ENCODE peak calls at places on chromosomes 7 and 10, in eight cellular contexts. H, O, T, G, W, F, D and C are unnamed samples.

GRCh38 chr7:6709808-6710207 is 3.1 kb upstream of the ZNF12 start:
- DNase-seq in H (no peak), O (no peak), T (no peak), G (no peak), W (no peak), F (no peak), D (no peak), C (no peak)

GRCh38 chr10:72808001-72808400 is 85.5 kb upstream of the OIT3 start:
- DNase-seq in H (no peak), O (no peak), T (no peak), G (no peak), W (no peak), F (no peak), D (no peak), C (no peak)

GRCh38 chr10:53479365-53479764 is 706.8 kb upstream of the MBL2 start:
- DNase-seq in H (no peak), O (no peak), T (no peak), G (no peak), W (no peak), F (no peak), D (no peak), C (no peak)

GRCh38 chr7:108178393-108178792 is 48.2 kb upstream of the LAMB4 start:
- DNase-seq in H (no peak), O (no peak), T (no peak), G (no peak), W (no peak), F (no peak), D (no peak), C (no peak)

GRCh38 chr7:36092221-36092771 is 60.8 kb upstream of the EEPD1 start:
- DNase-seq in H (no peak), O (no peak), T (no peak), G (no peak), W (no peak), F (peak), D (no peak), C (no peak)

GRCh38 chr7:30436046-30436445 is 42.5 kb downstream of the NOD1 start:
- DNase-seq in H (no peak), O (no peak), T (peak), G (no peak), W (no peak), F (no peak), D (no peak), C (no peak)

GRCh38 chr7:135512135-135512887 is 2.4 kb upstream of the CNOT4 start:
- DNase-seq in H (no peak), O (no peak), T (no peak), G (no peak), W (peak), F (no peak), D (peak), C (peak)

GRCh38 chr7:96837583-96837982 is 127.9 kb upstream of the SEM1 start:
- DNase-seq in H (no peak), O (no peak), T (no peak), G (no peak), W (no peak), F (no peak), D (no peak), C (no peak)

GRCh38 chr7:25820432-25821040 is 331.5 kb upstream of the NFE2L3 start:
- DNase-seq in H (no peak), O (no peak), T (no peak), G (no peak), W (no peak), F (no peak), D (no peak), C (peak)

GRCh38 chr10:3482200-3482993 is 302.6 kb downstream of the KLF6 start:
- DNase-seq in H (no peak), O (peak), T (no peak), G (no peak), W (peak), F (no peak), D (peak), C (peak)

GRCh38 chr7:29449569-29450260 is 113.9 kb upstream of the PRR15 start:
- DNase-seq in H (no peak), O (no peak), T (no peak), G (no peak), W (no peak), F (no peak), D (no peak), C (no peak)

GRCh38 chr10:131391991-131392390 is 80.5 kb upstream of the TCERG1L start:
- DNase-seq in H (no peak), O (no peak), T (no peak), G (no peak), W (no peak), F (no peak), D (no peak), C (no peak)

GRCh38 chr10:18949391-18949790 is 99.2 kb upstream of the MALRD1 start:
- DNase-seq in H (no peak), O (no peak), T (no peak), G (no peak), W (no peak), F (no peak), D (peak), C (peak)

GRCh38 chr7:69412331-69413146 is 185.7 kb upstream of the AUTS2 start:
- DNase-seq in H (no peak), O (no peak), T (peak), G (peak), W (peak), F (peak), D (no peak), C (no peak)

GRCh38 chr10:112383325-112383724 is 9.4 kb downstream of the ACSL5 start:
- DNase-seq in H (no peak), O (peak), T (no peak), G (no peak), W (peak), F (no peak), D (peak), C (peak)

GRCh38 chr10:80265740-80266512 is 23.5 kb downstream of the MAT1A start:
- DNase-seq in H (no peak), O (peak), T (no peak), G (no peak), W (no peak), F (no peak), D (no peak), C (no peak)

GRCh38 chr10:32379314-32379949 is 32.5 kb upstream of the EPC1 start:
- DNase-seq in H (no peak), O (no peak), T (no peak), G (no peak), W (peak), F (no peak), D (peak), C (peak)

GRCh38 chr10:76779163-76779820 is 858.3 kb downstream of the KCNMA1 start:
- DNase-seq in H (no peak), O (no peak), T (no peak), G (no peak), W (no peak), F (no peak), D (peak), C (peak)

GRCh38 chr7:131950758-131951157 is 394.3 kb upstream of the PODXL start:
- DNase-seq in H (no peak), O (no peak), T (no peak), G (no peak), W (no peak), F (no peak), D (no peak), C (no peak)

GRCh38 chr7:452230-452751 is 67.4 kb downstream of the PDGFA start:
- DNase-seq in H (no peak), O (no peak), T (peak), G (no peak), W (peak), F (peak), D (peak), C (no peak)

GRCh38 chr7:102993532-102994029 is 80.8 kb downstream of the LRRC17 start:
- DNase-seq in H (no peak), O (peak), T (no peak), G (no peak), W (peak), F (no peak), D (peak), C (peak)

GRCh38 chr7:107700570-107700969 is 39.9 kb downstream of the SLC26A4 start:
- DNase-seq in H (no peak), O (no peak), T (no peak), G (no peak), W (no peak), F (no peak), D (no peak), C (no peak)

GRCh38 chr7:123797673-123798526 is 47.1 kb upstream of the HYAL4 start:
- DNase-seq in H (no peak), O (no peak), T (no peak), G (no peak), W (peak), F (no peak), D (peak), C (peak)

GRCh38 chr10:87094373-87095240 is at the start of the genes GLUD1 and SHLD2:
- DNase-seq in H (peak), O (peak), T (peak), G (peak), W (peak), F (peak), D (peak), C (peak)

DNA sequence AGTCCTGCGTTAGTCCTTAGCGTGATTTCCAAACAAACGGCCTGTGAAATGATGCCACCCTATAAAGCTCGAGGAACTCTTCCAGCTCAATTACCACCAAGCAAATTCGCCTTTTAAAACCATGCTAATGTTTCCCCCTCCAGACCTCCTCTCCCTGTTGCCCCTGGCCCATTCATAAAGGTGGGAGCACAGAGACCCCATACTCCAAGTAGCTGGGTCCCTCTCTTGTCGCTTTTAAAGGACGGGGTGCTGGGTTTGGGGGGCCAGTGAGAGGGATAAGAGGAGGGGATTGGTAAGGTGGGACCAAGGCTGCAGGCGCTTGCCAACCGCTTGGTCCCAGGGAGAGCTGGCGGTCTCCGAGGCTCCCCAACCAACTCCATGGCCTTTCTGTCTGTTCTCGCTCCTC is 1.2 kb downstream of the HMX2 start:
- DNase-seq in H (no peak), O (no peak), T (no peak), G (no peak), W (no peak), F (no peak), D (no peak), C (no peak)
- H3K4me3 ChIP-seq in H (peak), O (no peak), T (no peak), G (peak), W (no peak), F (no peak), D (no peak), C (no peak)

GRCh38 chr10:71744897-71745658 is 25.5 kb upstream of the C10orf105 start:
- DNase-seq in H (no peak), O (no peak), T (peak), G (no peak), W (no peak), F (peak), D (no peak), C (no peak)

GRCh38 chr10:71747808-71748523 is 25.4 kb downstream of the VSIR start:
- DNase-seq in H (no peak), O (no peak), T (no peak), G (peak), W (no peak), F (peak), D (no peak), C (no peak)

GRCh38 chr10:71747039-71747807 is 26.1 kb downstream of the VSIR start:
- DNase-seq in H (no peak), O (no peak), T (peak), G (peak), W (no peak), F (no peak), D (no peak), C (no peak)

GRCh38 chr10:71745659-71746250 is 26.2 kb upstream of the C10orf105 start:
- DNase-seq in H (no peak), O (no peak), T (peak), G (no peak), W (no peak), F (no peak), D (no peak), C (no peak)

DNA sequence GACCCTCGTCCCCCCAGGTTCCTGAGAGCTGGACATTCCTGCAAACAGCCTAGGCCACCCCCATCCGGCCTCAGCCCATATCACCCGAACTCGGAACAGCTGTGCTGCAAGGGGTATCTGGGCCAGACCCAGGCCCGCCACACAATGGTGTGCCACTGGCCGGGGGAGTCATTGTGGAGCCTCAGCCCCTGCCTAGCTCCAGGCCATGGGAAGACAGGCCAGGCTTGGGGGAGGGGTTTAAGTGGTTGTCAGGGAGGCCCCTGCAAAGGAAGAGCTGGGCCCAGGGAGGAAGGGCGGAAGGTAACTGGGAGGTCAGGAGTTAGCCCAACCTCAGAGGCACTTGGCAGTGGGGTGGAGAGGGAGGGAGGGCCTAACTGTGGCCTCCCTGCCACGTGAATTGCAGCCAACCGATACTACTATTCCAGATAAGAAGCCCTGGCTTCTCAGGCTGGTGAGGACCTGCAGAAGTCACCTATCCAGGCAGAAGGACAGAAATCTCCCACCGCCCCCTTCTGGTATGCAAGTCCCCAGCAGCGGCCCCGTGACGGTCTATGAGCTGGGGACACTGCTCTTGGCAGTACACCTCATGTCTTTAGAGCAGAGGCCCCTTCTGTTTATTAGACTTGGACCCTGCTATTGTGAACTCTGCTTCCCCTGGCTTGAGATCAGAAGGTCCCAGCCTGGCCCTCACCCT is 26.8 kb downstream of the VSIR start:
- DNase-seq in H (peak), O (no peak), T (peak), G (peak), W (no peak), F (peak), D (no peak), C (peak)
- TF ChIP-seq CTCF in H (peak), O (no peak), T (no peak), G (peak), W (no peak), F (no peak), D (no peak), C (no peak)

DNA sequence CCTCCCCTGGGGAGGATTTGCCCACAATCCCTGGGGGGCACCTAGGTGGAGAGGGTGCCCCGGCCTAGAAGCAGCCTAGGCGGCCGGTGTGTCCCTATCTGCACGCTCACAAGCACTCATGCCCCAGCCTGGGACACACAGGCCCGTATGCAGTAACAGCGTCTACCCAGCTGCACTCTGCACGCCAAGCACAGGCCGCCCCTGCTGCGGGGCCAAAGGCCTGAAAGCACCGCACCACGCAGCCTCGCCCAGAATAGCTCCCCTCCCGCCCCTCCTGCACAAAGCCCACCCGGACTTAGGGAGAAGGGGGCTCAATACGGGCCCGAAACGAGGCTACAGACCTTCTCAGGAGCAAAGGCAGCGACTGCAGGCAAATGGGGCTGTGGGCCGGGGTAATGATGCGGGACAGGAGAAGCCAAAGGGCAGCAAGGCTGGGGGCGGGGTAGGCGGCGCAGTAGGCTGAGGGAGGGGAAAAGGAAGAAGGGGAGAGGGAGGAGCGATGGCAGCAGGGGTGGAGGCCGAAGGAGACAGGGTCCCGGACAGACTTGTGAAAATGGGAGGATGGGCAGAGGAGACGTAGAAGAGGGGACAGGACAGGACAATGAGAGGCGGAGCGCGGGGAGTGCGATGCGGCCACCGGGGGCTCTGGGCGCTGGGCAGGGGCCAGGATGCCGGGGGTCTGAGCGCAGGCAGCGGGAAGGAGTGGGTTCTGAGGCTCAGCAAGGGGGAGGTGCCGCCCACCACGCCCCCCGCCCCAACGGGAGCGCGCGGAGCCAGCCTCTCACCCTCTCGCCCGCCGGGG is 544 bp downstream of the GPRIN2 start:
- DNase-seq in H (peak), O (peak), T (peak), G (no peak), W (no peak), F (peak), D (no peak), C (no peak)
- H3K4me3 ChIP-seq in H (peak), O (peak), T (peak), G (peak), W (peak), F (no peak), D (peak), C (no peak)

DNA sequence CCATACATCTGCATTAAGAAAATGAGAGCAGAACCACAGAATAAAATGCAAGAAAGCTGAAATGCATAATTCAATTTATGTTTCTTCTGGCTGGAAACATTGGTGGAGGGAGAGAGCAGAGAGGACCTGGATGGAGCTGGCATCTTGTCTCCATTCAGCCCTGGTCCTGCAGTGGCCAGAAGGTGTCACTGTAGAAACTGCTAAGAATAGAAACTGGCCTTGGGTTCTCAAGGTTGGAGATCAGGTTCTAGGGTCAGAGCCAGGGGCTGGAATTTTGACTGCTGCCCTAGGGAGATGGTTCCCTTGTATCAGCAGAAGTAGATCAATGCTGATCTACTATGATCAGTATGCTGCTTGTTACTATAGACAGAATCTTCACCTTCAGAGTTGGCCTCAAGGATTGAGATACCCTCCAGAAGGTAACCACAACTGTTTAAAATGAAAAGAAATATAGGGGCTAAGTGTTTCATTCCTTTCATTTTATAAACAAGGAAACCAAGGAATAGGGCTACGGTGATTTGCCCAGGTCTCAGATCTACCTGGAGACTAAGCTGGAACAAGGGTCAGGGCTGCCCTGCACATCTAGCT is 13.1 kb downstream of the TAS2R41 start:
- DNase-seq in H (no peak), O (no peak), T (no peak), G (no peak), W (peak), F (no peak), D (no peak), C (peak)
- TF ChIP-seq CTCF in H (peak), O (no peak), T (peak), G (peak), W (peak), F (peak), D (peak), C (peak)